ENCODE peak calls at places on chromosome 11, in four cellular contexts. R is A549, L is K562, Q is HepG2. E is an unnamed sample.

GRCh38 chr11:87322570-87322969 is 284.8 kb downstream of the TMEM135 start:
- DNase-seq in R (no peak), L (no peak), Q (no peak), E (no peak)

GRCh38 chr11:117328414-117329010 is 858 bp downstream of the CEP164 start:
- DNase-seq in R (no peak), L (peak; percentile 23), Q (no peak), E (no peak)

GRCh38 chr11:68266121-68266891 is 5.5 kb downstream of the C11orf24 start:
- DNase-seq in R (no peak), L (peak; percentile 3), Q (no peak), E (no peak)

GRCh38 chr11:1139441-1140066 is 18.2 kb upstream of the MUC5AC start:
- DNase-seq in R (no peak), L (no peak), Q (no peak), E (no peak)

GRCh38 chr11:60887531-60887930 is 18.9 kb downstream of the PRPF19 start:
- DNase-seq in R (peak; percentile 41), L (peak; percentile 66), Q (peak; percentile 66), E (peak; percentile 60)

GRCh38 chr11:3221408-3222002 is 2.9 kb upstream of the MRGPRG start:
- DNase-seq in R (no peak), L (no peak), Q (no peak), E (peak; percentile 11)

GRCh38 chr11:13761712-13762111 is 93.2 kb downstream of the FAR1 start:
- DNase-seq in R (no peak), L (no peak), Q (no peak), E (no peak)

GRCh38 chr11:83035070-83035854 is 36.4 kb downstream of the RAB30 start:
- DNase-seq in R (no peak), L (no peak), Q (no peak), E (no peak)

GRCh38 chr11:87097582-87097981 is 59.8 kb downstream of the TMEM135 start:
- DNase-seq in R (peak; percentile 50), L (peak; percentile 62), Q (peak; percentile 87), E (peak; percentile 68)

GRCh38 chr11:116334596-116334995 is 438.2 kb downstream of the BUD13 start:
- DNase-seq in R (no peak), L (no peak), Q (no peak), E (no peak)

GRCh38 chr11:1238767-1239595 is 16.1 kb downstream of the MUC5B start:
- DNase-seq in R (no peak), L (peak; percentile 77), Q (peak; percentile 22), E (peak; percentile 81)

GRCh38 chr11:6637871-6638270 is 17.7 kb downstream of the DCHS1 start:
- DNase-seq in R (no peak), L (no peak), Q (no peak), E (no peak)

GRCh38 chr11:125341676-125342075 is 154.4 kb downstream of the FEZ1 start:
- DNase-seq in R (no peak), L (no peak), Q (no peak), E (no peak)

GRCh38 chr11:3700910-3701309 is 29.7 kb upstream of the CHRNA10 start:
- DNase-seq in R (no peak), L (no peak), Q (no peak), E (no peak)

GRCh38 chr11:65316979-65317786 is 2.5 kb downstream of the CDC42EP2 start:
- DNase-seq in R (no peak), L (no peak), Q (peak; percentile 77), E (peak; percentile 52)

GRCh38 chr11:65314501-65315203 is at the start of gene CDC42EP2:
- DNase-seq in R (peak; percentile 77), L (peak; percentile 98), Q (peak; percentile 74), E (peak; percentile 87)

GRCh38 chr11:65315204-65315865 is 669 bp downstream of the CDC42EP2 start:
- DNase-seq in R (peak; percentile 74), L (peak; percentile 86), Q (peak; percentile 68), E (peak; percentile 94)

GRCh38 chr11:65316311-65316978 is 1.8 kb downstream of the CDC42EP2 start:
- DNase-seq in R (no peak), L (no peak), Q (no peak), E (no peak)

GRCh38 chr11:65315866-65316233 is 1.2 kb downstream of the CDC42EP2 start:
- DNase-seq in R (no peak), L (no peak), Q (no peak), E (no peak)
- TF ChIP-seq NR3C1 in R (no peak), L (no peak), Q (no peak), E (no peak)

GRCh38 chr11:70510571-70510970 is 112.2 kb downstream of the CTTN start:
- DNase-seq in R (no peak), L (no peak), Q (no peak), E (no peak)

GRCh38 chr11:70510106-70510505 is 111.8 kb downstream of the CTTN start:
- DNase-seq in R (no peak), L (no peak), Q (no peak), E (no peak)

GRCh38 chr11:70509476-70509875 is 111.1 kb downstream of the CTTN start:
- DNase-seq in R (no peak), L (no peak), Q (no peak), E (no peak)

GRCh38 chr11:70512716-70513115 is 114.4 kb downstream of the CTTN start:
- DNase-seq in R (no peak), L (no peak), Q (no peak), E (no peak)

DNA sequence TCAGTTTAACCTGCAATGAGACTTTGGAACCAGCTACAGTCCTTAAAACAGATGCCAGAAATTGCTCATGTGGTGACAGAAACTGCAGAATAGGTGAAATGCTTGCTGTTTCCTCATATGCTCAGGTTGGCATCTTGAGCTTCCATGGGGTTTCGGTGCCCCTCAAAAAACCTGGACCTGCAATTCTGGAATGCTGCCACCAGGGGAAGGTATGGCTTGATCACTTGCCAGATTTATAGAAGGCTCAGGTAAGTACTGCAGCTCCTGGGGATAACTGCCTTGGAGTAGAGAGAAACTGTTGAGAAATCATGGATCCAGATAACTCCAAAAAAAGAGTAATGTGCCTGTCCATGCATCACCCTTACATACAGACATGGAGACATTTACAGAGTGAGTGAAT is 113.0 kb downstream of the CTTN start:
- DNase-seq in R (no peak), L (peak; percentile 22), Q (no peak), E (peak; percentile 62)
- TF ChIP-seq NR3C1 in R (no peak), L (no peak), Q (no peak), E (no peak)

GRCh38 chr11:73577496-73577917 is 20.4 kb downstream of the FAM168A start:
- DNase-seq in R (no peak), L (no peak), Q (no peak), E (no peak)
- TF ChIP-seq NR3C1 in R (no peak), L (no peak), Q (no peak), E (no peak)

DNA sequence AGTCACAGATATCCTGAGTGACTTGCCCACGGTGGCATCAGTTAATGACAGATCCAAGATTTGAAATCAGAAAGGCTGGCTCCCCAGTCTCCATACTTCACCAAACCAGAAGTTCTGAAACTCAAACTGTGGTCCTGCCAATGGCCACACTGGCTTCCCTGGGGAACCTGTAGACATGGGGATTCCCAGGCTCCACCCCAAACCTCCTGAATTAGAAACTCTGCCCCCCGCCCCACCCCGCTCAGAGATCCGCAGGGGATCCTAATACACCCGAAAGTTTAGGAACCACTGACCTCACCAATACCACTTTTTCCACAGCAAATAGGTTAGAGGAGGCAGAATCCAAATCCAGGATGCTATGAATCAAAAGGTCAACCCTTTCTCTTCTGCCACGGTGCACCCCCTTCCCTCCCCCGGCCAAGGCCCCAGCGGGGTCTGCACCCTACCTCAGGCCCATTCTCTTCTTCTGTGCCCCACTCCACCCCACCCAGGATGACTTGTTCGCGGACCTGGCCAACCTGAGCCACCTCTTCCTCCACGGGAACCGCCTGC is 15.4 kb downstream of the RTN4RL2 start:
- DNase-seq in R (no peak), L (no peak), Q (no peak), E (no peak)
- TF ChIP-seq NR3C1 in R (no peak), L (no peak), Q (no peak), E (no peak)

DNA sequence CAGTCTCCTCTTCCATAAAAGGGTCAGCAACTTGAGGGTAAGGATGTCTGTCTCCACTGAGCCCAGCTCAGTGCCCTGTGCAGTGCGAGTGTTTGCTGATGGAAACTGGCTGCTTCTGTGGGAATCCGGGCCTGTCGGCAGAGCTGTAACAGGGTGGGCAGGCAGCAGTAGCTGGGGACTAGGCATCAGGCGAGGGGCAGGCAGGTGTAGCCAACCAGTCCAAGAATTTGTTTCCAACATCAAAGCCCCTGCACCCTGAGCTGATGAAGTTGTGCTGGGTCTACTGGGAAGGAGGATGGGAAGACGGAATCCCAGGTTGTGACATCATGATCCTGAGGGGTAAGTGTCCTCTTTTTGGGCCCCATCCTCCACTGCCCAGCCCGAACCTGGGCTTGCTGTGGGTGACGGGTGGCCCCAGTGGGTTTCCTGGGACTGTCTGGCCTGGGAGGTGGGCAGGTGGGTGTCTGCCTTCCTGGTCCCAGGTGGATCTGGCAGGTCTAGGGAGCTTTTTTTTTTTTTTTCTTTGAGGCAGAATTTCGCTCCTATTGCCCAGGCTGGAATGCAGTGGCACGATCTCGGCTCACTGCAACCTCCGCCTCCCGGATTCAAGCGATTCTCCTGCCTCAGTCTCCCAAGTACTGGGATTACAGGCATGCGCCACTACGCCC is 11.0 kb downstream of the SLC29A2 start:
- DNase-seq in R (no peak), L (peak; percentile 12), Q (no peak), E (no peak)
- TF ChIP-seq NR3C1 in R (no peak), L (no peak), Q (no peak), E (no peak)